ENCODE peak calls at places on chromosome 15, in nine cellular contexts. One of them, this sample, is unnamed.

GRCh38 chr15:44718180-44718926 is 7.0 kb downstream of the B2M start:
- DNase-seq in transverse colon: no peak
- DNase-seq in breast epithelium: no peak
- DNase-seq in A549: no peak
- DNase-seq in uterus: no peak
- DNase-seq in esophagus muscularis mucosa: no peak
- DNase-seq in ovary: no peak
- DNase-seq in upper lobe of left lung: no peak
- DNase-seq in heart left ventricle: no peak
- DNase-seq in this sample: no peak

GRCh38 chr15:92091155-92091734 is 237.7 kb downstream of the SLCO3A1 start:
- DNase-seq in heart left ventricle: peak
- DNase-seq in ovary: no peak
- DNase-seq in uterus: no peak
- DNase-seq in A549: peak
- DNase-seq in transverse colon: peak
- DNase-seq in breast epithelium: peak
- DNase-seq in esophagus muscularis mucosa: no peak
- DNase-seq in upper lobe of left lung: no peak
- DNase-seq in this sample: no peak

GRCh38 chr15:95630683-95631082 is 699.8 kb upstream of the NR2F2 start:
- DNase-seq in esophagus muscularis mucosa: no peak
- DNase-seq in A549: no peak
- DNase-seq in upper lobe of left lung: no peak
- DNase-seq in breast epithelium: no peak
- DNase-seq in heart left ventricle: no peak
- DNase-seq in uterus: no peak
- DNase-seq in transverse colon: no peak
- DNase-seq in ovary: no peak
- DNase-seq in this sample: no peak

GRCh38 chr15:82934100-82934880 is 18.2 kb downstream of the HOMER2 start:
- DNase-seq in ovary: no peak
- DNase-seq in breast epithelium: no peak
- DNase-seq in uterus: no peak
- DNase-seq in heart left ventricle: no peak
- DNase-seq in A549: no peak
- DNase-seq in upper lobe of left lung: no peak
- DNase-seq in esophagus muscularis mucosa: no peak
- DNase-seq in transverse colon: no peak
- DNase-seq in this sample: no peak

GRCh38 chr15:58243083-58243482 is 104.9 kb downstream of the AQP9 start:
- DNase-seq in breast epithelium: no peak
- DNase-seq in uterus: no peak
- DNase-seq in ovary: no peak
- DNase-seq in A549: no peak
- DNase-seq in esophagus muscularis mucosa: no peak
- DNase-seq in heart left ventricle: no peak
- DNase-seq in upper lobe of left lung: no peak
- DNase-seq in transverse colon: no peak
- DNase-seq in this sample: no peak

GRCh38 chr15:58873267-58873666 is 60.2 kb downstream of the SLTM start:
- DNase-seq in breast epithelium: no peak
- DNase-seq in heart left ventricle: no peak
- DNase-seq in upper lobe of left lung: no peak
- DNase-seq in uterus: no peak
- DNase-seq in ovary: no peak
- DNase-seq in A549: no peak
- DNase-seq in esophagus muscularis mucosa: no peak
- DNase-seq in transverse colon: no peak
- DNase-seq in this sample: no peak

GRCh38 chr15:58852347-58852746 is 81.1 kb downstream of the SLTM start:
- DNase-seq in ovary: no peak
- DNase-seq in heart left ventricle: no peak
- DNase-seq in uterus: no peak
- DNase-seq in A549: peak
- DNase-seq in transverse colon: no peak
- DNase-seq in esophagus muscularis mucosa: no peak
- DNase-seq in upper lobe of left lung: no peak
- DNase-seq in breast epithelium: no peak
- DNase-seq in this sample: no peak

GRCh38 chr15:87610366-87610765 is 646.2 kb downstream of the NTRK3 start:
- DNase-seq in uterus: peak
- DNase-seq in breast epithelium: no peak
- DNase-seq in ovary: no peak
- DNase-seq in A549: no peak
- DNase-seq in heart left ventricle: no peak
- DNase-seq in transverse colon: no peak
- DNase-seq in esophagus muscularis mucosa: no peak
- DNase-seq in upper lobe of left lung: no peak
- DNase-seq in this sample: no peak

GRCh38 chr15:55618396-55618795 is 30.3 kb upstream of the PYGO1 start:
- DNase-seq in uterus: no peak
- DNase-seq in esophagus muscularis mucosa: no peak
- DNase-seq in transverse colon: no peak
- DNase-seq in breast epithelium: no peak
- DNase-seq in heart left ventricle: no peak
- DNase-seq in upper lobe of left lung: no peak
- DNase-seq in A549: no peak
- DNase-seq in ovary: no peak
- DNase-seq in this sample: no peak

GRCh38 chr15:92629975-92630626 is 25.5 kb downstream of the FAM174B start:
- DNase-seq in uterus: no peak
- DNase-seq in esophagus muscularis mucosa: no peak
- DNase-seq in breast epithelium: peak
- DNase-seq in heart left ventricle: no peak
- DNase-seq in ovary: no peak
- DNase-seq in upper lobe of left lung: no peak
- DNase-seq in A549: no peak
- DNase-seq in transverse colon: no peak
- DNase-seq in this sample: no peak

GRCh38 chr15:48411971-48412591 is 80.9 kb downstream of the DUT start:
- DNase-seq in transverse colon: no peak
- DNase-seq in uterus: no peak
- DNase-seq in upper lobe of left lung: no peak
- DNase-seq in A549: no peak
- DNase-seq in ovary: no peak
- DNase-seq in breast epithelium: no peak
- DNase-seq in heart left ventricle: no peak
- DNase-seq in esophagus muscularis mucosa: no peak
- DNase-seq in this sample: no peak

GRCh38 chr15:74387988-74388955 is 20.8 kb upstream of the CYP11A1 start:
- DNase-seq in upper lobe of left lung: no peak
- DNase-seq in breast epithelium: no peak
- DNase-seq in esophagus muscularis mucosa: no peak
- DNase-seq in transverse colon: no peak
- DNase-seq in heart left ventricle: no peak
- DNase-seq in ovary: no peak
- DNase-seq in uterus: no peak
- DNase-seq in A549: no peak
- DNase-seq in this sample: no peak

GRCh38 chr15:42494998-42495360 is 455 bp upstream of the SNAP23 start:
- DNase-seq in esophagus muscularis mucosa: no peak
- DNase-seq in upper lobe of left lung: no peak
- DNase-seq in breast epithelium: no peak
- DNase-seq in heart left ventricle: peak
- DNase-seq in uterus: no peak
- DNase-seq in ovary: no peak
- DNase-seq in transverse colon: peak
- DNase-seq in A549: peak
- DNase-seq in this sample: no peak

GRCh38 chr15:83733691-83734090 is 79.8 kb downstream of the ADAMTSL3 start:
- DNase-seq in breast epithelium: no peak
- DNase-seq in transverse colon: no peak
- DNase-seq in esophagus muscularis mucosa: no peak
- DNase-seq in upper lobe of left lung: no peak
- DNase-seq in A549: no peak
- DNase-seq in uterus: no peak
- DNase-seq in heart left ventricle: no peak
- DNase-seq in ovary: no peak
- DNase-seq in this sample: no peak

GRCh38 chr15:66707310-66708160 is 5.5 kb downstream of the SMAD6 start:
- DNase-seq in uterus: peak
- DNase-seq in heart left ventricle: peak
- DNase-seq in upper lobe of left lung: peak
- DNase-seq in breast epithelium: no peak
- DNase-seq in A549: peak
- DNase-seq in transverse colon: peak
- DNase-seq in esophagus muscularis mucosa: no peak
- DNase-seq in ovary: peak
- DNase-seq in this sample: no peak

DNA sequence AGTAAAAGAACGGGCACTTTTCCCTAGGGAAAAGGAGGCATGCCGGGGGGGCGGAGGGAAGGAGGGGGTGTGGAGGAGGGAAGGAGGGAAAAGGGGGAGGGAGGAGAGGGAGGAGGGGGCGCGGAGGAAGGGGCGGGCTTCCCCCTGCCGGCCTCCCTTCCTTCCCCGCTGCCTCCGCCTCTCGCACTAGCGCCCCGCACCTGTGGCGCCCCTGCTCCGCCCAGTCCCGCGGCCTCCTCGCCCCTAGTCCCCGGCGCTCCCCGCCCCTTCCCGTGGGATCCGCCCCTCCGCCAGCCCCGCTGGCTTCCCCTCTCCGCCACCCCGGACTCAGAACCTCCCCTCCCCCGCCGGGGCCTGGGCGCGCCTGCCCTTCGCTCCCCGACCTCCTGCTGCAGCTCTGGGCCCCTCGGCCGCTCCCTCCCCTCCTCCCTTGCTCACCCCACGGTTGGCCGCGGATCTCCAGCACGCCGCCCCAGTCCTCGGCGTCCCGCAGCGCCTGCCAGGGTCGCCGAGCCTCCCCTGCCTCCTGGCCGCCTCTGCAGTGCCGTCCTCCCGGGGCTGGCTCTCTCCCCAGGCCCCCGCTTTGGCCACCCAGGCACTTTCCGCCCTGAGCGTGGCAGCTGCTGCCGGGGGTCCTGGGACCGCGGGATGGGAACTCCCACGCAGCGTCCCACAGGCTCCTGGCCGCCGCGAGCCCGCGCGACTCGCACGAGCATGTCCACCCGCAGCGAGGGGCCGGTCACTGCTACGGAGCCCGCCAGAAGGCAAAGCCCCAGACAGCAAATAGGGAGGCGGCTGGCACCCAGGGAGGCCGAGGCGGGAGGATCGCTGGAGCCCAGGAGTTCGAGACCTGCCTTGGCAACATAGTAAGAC is 147.4 kb downstream of the TJP1 start:
- DNase-seq in esophagus muscularis mucosa: no peak
- DNase-seq in breast epithelium: no peak
- DNase-seq in uterus: peak
- DNase-seq in heart left ventricle: peak
- DNase-seq in A549: peak
- DNase-seq in upper lobe of left lung: peak
- DNase-seq in transverse colon: peak
- DNase-seq in ovary: peak
- DNase-seq in this sample: no peak
- TF ChIP-seq POLR2A in esophagus muscularis mucosa: no peak
- TF ChIP-seq POLR2A in breast epithelium: no peak
- TF ChIP-seq POLR2A in uterus: no peak
- TF ChIP-seq POLR2A in heart left ventricle: no peak
- TF ChIP-seq POLR2A in A549: peak
- TF ChIP-seq POLR2A in upper lobe of left lung: no peak
- TF ChIP-seq POLR2A in transverse colon: peak
- TF ChIP-seq POLR2A in ovary: no peak
- TF ChIP-seq POLR2A in this sample: no peak

GRCh38 chr15:40327338-40327917 is 3.9 kb downstream of the INAFM2 start:
- DNase-seq in upper lobe of left lung: no peak
- DNase-seq in transverse colon: no peak
- DNase-seq in ovary: no peak
- DNase-seq in heart left ventricle: no peak
- DNase-seq in breast epithelium: no peak
- DNase-seq in A549: no peak
- DNase-seq in esophagus muscularis mucosa: no peak
- DNase-seq in uterus: no peak
- DNase-seq in this sample: no peak
- TF ChIP-seq POLR2A in upper lobe of left lung: no peak
- TF ChIP-seq POLR2A in transverse colon: no peak
- TF ChIP-seq POLR2A in ovary: no peak
- TF ChIP-seq POLR2A in heart left ventricle: no peak
- TF ChIP-seq POLR2A in breast epithelium: no peak
- TF ChIP-seq POLR2A in A549: no peak
- TF ChIP-seq POLR2A in esophagus muscularis mucosa: no peak
- TF ChIP-seq POLR2A in uterus: no peak
- TF ChIP-seq POLR2A in this sample: no peak

DNA sequence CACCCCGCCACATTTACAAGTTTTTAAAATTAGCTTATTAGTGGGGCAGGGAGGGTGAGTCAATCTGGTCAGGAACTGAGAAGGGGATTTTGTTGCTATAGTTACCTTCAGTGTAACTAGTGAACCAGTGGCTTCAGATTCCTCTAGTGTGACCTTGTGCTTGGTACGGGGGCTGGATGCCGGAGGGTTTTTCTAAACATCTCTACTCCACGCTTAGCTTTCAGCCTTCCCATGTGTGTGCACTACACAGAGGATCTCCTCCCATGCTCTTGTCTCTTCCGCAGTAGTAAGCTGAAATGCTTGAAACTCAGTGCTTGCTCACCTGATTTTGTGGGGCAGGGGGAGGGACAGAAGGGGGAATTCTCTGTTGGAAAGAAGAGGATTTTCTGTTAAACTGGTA is 67.9 kb upstream of the AKAP13 start:
- DNase-seq in esophagus muscularis mucosa: no peak
- DNase-seq in upper lobe of left lung: no peak
- DNase-seq in heart left ventricle: no peak
- DNase-seq in A549: no peak
- DNase-seq in breast epithelium: no peak
- DNase-seq in uterus: no peak
- DNase-seq in transverse colon: no peak
- DNase-seq in ovary: no peak
- DNase-seq in this sample: no peak
- TF ChIP-seq POLR2A in esophagus muscularis mucosa: no peak
- TF ChIP-seq POLR2A in upper lobe of left lung: no peak
- TF ChIP-seq POLR2A in heart left ventricle: no peak
- TF ChIP-seq POLR2A in A549: no peak
- TF ChIP-seq POLR2A in breast epithelium: no peak
- TF ChIP-seq POLR2A in uterus: no peak
- TF ChIP-seq POLR2A in transverse colon: no peak
- TF ChIP-seq POLR2A in ovary: no peak
- TF ChIP-seq POLR2A in this sample: peak

DNA sequence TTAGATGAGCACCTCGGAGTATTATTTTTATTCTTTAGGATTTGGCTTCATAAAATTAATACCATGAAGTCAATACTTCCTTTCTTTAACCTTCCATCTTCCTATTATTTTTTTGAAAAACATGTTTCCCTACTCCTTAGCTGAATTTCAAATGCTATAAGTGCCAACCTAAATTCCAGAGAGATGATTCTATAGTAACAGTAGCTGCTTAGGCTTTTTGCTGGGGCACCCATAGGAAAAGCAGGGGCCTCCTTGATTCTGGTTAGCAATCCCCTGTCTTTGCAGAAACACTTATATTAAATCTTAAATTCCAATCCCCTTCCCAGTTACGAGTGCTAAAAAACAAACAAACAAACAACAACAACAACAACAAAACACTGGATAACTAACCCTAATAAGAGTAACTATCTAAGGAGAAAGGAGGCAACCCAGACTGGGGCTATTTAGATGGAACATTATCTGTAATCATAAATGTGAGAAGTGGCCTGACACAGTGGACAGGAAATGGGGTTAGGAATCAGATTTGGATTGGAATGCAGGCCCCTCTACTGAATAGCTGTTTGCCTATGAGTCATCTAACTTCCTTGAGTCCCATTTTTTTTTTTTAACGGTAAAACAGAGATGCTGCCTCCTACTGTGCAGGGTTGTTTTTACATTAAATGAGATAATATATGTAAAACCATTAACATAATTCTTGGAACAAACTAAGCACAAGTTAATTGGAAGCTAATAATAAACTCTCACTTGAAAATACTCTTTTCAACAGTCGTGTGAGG is 148.1 kb downstream of the WDR72 start:
- DNase-seq in breast epithelium: no peak
- DNase-seq in upper lobe of left lung: no peak
- DNase-seq in ovary: no peak
- DNase-seq in transverse colon: no peak
- DNase-seq in esophagus muscularis mucosa: no peak
- DNase-seq in heart left ventricle: no peak
- DNase-seq in A549: peak
- DNase-seq in uterus: no peak
- DNase-seq in this sample: no peak
- TF ChIP-seq POLR2A in breast epithelium: no peak
- TF ChIP-seq POLR2A in upper lobe of left lung: no peak
- TF ChIP-seq POLR2A in ovary: no peak
- TF ChIP-seq POLR2A in transverse colon: no peak
- TF ChIP-seq POLR2A in esophagus muscularis mucosa: no peak
- TF ChIP-seq POLR2A in heart left ventricle: no peak
- TF ChIP-seq POLR2A in A549: no peak
- TF ChIP-seq POLR2A in uterus: no peak
- TF ChIP-seq POLR2A in this sample: no peak